ENCODE peak calls at places on chromosomes 6 and 20, in seven cellular contexts. G is K562, X is SK-N-SH, H is HCT116, M is H1, U is endothelial cell of umbilical vein, J is HepG2. B is an unnamed sample.

GRCh38 chr20:8790442-8791074 is 278.3 kb upstream of the PLCB4 start:
- DNase-seq in U (peak), X (peak), M (no peak), G (peak), J (peak), H (peak), B (peak)

GRCh38 chr6:116047173-116047933 is 13.3 kb downstream of the FRK start:
- DNase-seq in X (no peak), H (no peak), J (peak), M (no peak), U (no peak), G (no peak), B (no peak)

GRCh38 chr20:54680872-54681297 is 205.5 kb downstream of the DOK5 start:
- DNase-seq in U (peak), M (no peak), G (peak), H (peak), X (peak), J (peak), B (peak)

GRCh38 chr6:90025418-90026089 is 131.3 kb downstream of the GJA10 start:
- DNase-seq in H (peak), X (peak), U (no peak), J (no peak), G (no peak), M (no peak), B (peak)

GRCh38 chr6:112253505-112253841 is 894 bp downstream of the LAMA4 start:
- DNase-seq in G (no peak), M (no peak), X (peak), J (no peak), U (no peak), H (no peak), B (no peak)

GRCh38 chr6:85364354-85364753 is 85.5 kb upstream of the NT5E start:
- DNase-seq in U (peak), M (no peak), G (no peak), H (peak), J (no peak), X (no peak), B (no peak)

GRCh38 chr6:37920667-37921066 is 101.1 kb downstream of the ZFAND3 start:
- DNase-seq in G (no peak), U (no peak), J (peak), M (no peak), X (no peak), H (no peak), B (no peak)

GRCh38 chr6:14877758-14878157 is 368.1 kb upstream of the JARID2 start:
- DNase-seq in J (no peak), U (no peak), X (no peak), H (no peak), M (no peak), G (no peak), B (no peak)

GRCh38 chr6:101878554-101879276 is 485.2 kb downstream of the GRIK2 start:
- DNase-seq in X (no peak), G (no peak), J (no peak), U (no peak), M (no peak), H (no peak), B (no peak)

GRCh38 chr6:2790588-2790987 is 25.4 kb downstream of the WRNIP1 start:
- DNase-seq in G (no peak), U (no peak), J (no peak), M (no peak), X (no peak), H (no peak), B (no peak)

GRCh38 chr6:109456283-109456583 is 661 bp upstream of the MICAL1 start:
- DNase-seq in G (no peak), X (no peak), H (no peak), M (no peak), J (no peak), U (no peak), B (no peak)

GRCh38 chr20:49216991-49217578 is 2.1 kb upstream of the DDX27 start:
- DNase-seq in X (peak), H (peak), G (peak), J (peak), U (peak), M (peak), B (peak)

GRCh38 chr20:22403860-22404608 is 180.3 kb downstream of the FOXA2 start:
- DNase-seq in U (no peak), J (peak), G (no peak), H (no peak), M (no peak), X (no peak), B (no peak)

GRCh38 chr6:131262060-131262459 is 126.8 kb downstream of the AKAP7 start:
- DNase-seq in X (no peak), U (no peak), G (no peak), J (peak), M (no peak), H (peak), B (no peak)

GRCh38 chr6:106192824-106193223 is 106.7 kb downstream of the PRDM1 start:
- DNase-seq in H (peak), G (no peak), J (no peak), U (peak), X (peak), M (no peak), B (no peak)

GRCh38 chr20:15396900-15397299 is 1059.5 kb upstream of the FLRT3 start:
- DNase-seq in J (no peak), X (no peak), U (no peak), G (no peak), H (no peak), M (no peak), B (no peak)

GRCh38 chr20:57791946-57792328 is 82.1 kb upstream of the PMEPA1 start:
- DNase-seq in U (no peak), M (no peak), X (no peak), G (no peak), H (no peak), J (no peak), B (peak)

GRCh38 chr20:59783020-59784010 is 150.1 kb downstream of the SYCP2 start:
- DNase-seq in X (peak), M (peak), G (peak), H (peak), J (peak), U (peak), B (peak)

GRCh38 chr6:24033284-24033683 is 92.7 kb upstream of the NRSN1 start:
- DNase-seq in G (no peak), M (no peak), X (no peak), J (peak), H (no peak), U (no peak), B (no peak)
- H3K4me3 ChIP-seq in G (no peak), M (no peak), X (no peak), J (no peak), H (no peak), U (no peak), B (no peak)

DNA sequence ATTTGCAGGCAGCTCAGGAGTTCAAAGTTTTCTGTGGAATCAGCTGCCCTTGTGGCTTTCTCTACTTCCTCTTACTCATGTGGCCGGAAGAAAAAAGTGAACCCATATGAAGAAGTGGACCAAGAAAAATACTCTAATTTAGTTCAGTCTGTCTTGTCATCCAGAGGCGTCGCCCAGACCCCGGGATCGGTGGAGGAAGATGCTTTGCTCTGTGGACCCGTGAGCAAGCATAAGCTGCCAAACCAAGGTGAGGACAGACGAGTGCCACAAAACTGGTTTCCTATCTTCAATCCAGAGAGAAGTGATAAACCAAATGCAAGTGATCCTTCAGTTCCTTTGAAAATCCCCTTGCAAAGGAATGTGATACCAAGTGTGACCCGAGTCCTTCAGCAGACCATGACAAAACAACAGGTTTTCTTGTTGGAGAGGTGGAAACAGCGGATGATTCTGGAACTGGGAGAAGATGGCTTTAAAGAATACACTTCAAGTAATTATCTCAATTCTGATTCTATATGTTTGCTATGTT is 1.1 kb downstream of the MGME1 start:
- DNase-seq in G (no peak), H (no peak), M (no peak), X (no peak), J (peak), U (peak), B (no peak)
- TF ChIP-seq POLR2AphosphoS5 in G (no peak), H (no peak), M (peak), X (peak), J (peak), U (peak), B (no peak)

GRCh38 chr20:47318027-47318595 is 38.4 kb downstream of the ZMYND8 start:
- DNase-seq in X (no peak), U (no peak), H (no peak), J (peak), M (peak), G (no peak), B (no peak)

GRCh38 chr20:47316776-47317126 is 39.7 kb downstream of the ZMYND8 start:
- DNase-seq in X (no peak), G (no peak), J (no peak), M (no peak), H (no peak), U (no peak), B (no peak)

GRCh38 chr20:47317127-47317895 is 39.2 kb downstream of the ZMYND8 start:
- DNase-seq in U (peak), J (peak), M (no peak), X (no peak), H (peak), G (peak), B (no peak)

GRCh38 chr20:47314647-47315338 is 41.7 kb downstream of the ZMYND8 start:
- DNase-seq in G (no peak), J (no peak), U (no peak), H (no peak), M (no peak), X (no peak), B (no peak)

GRCh38 chr20:47315339-47315662 is 41.2 kb downstream of the ZMYND8 start:
- DNase-seq in H (no peak), G (no peak), U (peak), X (no peak), M (no peak), J (no peak), B (no peak)
- H3K9ac ChIP-seq in H (peak), G (peak), U (peak), X (peak), M (no peak), J (no peak), B (no peak)

GRCh38 chr20:53656653-53657288 is 63.1 kb upstream of the ZNF217 start:
- DNase-seq in J (no peak), G (no peak), U (no peak), M (no peak), X (no peak), H (no peak), B (no peak)

GRCh38 chr20:53654932-53655674 is 61.5 kb upstream of the ZNF217 start:
- DNase-seq in H (no peak), J (no peak), G (no peak), X (no peak), M (no peak), U (no peak), B (no peak)

GRCh38 chr20:53652859-53653520 is 59.4 kb upstream of the ZNF217 start:
- DNase-seq in J (no peak), H (no peak), G (no peak), X (no peak), M (no peak), U (no peak), B (no peak)

GRCh38 chr20:53655909-53656652 is 62.4 kb upstream of the ZNF217 start:
- DNase-seq in G (no peak), X (no peak), J (no peak), M (no peak), U (no peak), H (no peak), B (no peak)

DNA sequence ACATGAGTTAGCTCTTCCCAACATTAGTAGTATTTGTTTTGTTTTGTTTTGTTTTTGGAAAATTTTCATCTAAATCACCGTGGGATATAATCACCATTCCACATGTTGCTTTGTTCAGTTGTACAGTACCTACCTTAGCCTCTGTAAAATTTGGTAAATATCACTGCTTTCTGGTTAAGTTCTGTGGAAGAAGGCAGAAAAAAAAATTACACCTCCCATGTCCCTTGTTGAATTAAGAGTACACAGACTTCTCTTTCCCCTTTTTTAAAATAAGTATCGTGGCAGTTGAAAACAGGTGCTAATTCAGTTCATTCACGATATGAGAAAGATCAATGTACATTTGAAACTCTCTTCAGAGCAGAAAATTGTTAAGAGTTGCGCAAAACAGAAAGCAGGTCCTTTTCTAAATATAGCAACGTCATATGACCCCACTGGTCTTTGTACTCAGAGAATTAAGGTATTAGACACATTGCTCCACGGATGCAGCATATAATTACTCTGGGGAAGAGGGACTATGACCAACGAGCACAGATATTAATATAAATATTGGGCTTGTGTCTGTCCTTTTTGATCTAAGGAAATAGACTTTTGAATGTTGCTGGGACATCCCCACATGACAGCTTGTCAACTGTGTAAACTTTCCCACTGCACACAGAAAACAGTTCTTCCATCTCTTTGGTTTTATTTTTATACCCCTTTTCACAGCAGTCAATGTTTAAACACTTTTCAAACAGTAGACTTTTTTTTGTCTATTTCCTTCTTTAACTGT is 58.6 kb upstream of the ZNF217 start:
- DNase-seq in X (no peak), H (no peak), G (no peak), U (no peak), M (no peak), J (peak), B (no peak)
- H3K4me3 ChIP-seq in X (no peak), H (no peak), G (peak), U (no peak), M (no peak), J (peak), B (no peak)

GRCh38 chr6:142566628-142567396 is 265.0 kb downstream of the ADGRG6 start:
- DNase-seq in G (peak), H (peak), U (peak), M (peak), X (peak), J (peak), B (peak)

GRCh38 chr6:142562865-142563264 is 261.1 kb downstream of the ADGRG6 start:
- DNase-seq in J (no peak), X (no peak), H (no peak), G (no peak), M (no peak), U (no peak), B (no peak)

GRCh38 chr6:142567476-142567875 is 265.7 kb downstream of the ADGRG6 start:
- DNase-seq in J (peak), M (no peak), U (no peak), G (no peak), H (no peak), X (no peak), B (no peak)

GRCh38 chr6:142558785-142559184 is 257.0 kb downstream of the ADGRG6 start:
- DNase-seq in H (no peak), X (no peak), J (no peak), U (no peak), M (no peak), G (no peak), B (no peak)

GRCh38 chr6:142561511-142562265 is 259.9 kb downstream of the ADGRG6 start:
- DNase-seq in U (no peak), G (no peak), H (no peak), X (no peak), J (no peak), M (no peak), B (no peak)
- TF ChIP-seq POLR2AphosphoS5 in U (no peak), G (no peak), H (no peak), X (no peak), J (no peak), M (no peak), B (no peak)

DNA sequence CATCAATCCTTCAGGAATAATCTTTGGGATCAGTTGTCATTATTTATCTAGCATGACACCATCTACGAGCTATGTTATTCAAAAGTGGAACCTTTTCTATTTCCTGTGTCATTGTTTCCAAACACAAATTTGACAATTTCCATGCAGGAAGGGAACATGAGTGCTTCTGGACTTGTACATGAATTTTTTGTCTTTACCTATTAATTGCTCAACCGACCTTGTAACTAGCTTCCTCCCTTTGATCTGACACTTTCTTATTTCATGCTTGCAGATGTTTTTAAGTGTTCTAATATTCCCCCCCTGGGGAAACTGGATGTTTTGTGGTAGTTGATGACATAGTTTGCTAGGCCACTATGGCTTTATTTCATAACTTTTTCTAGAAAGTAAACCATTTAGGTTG is 139.4 kb downstream of the BMP2 start:
- DNase-seq in M (no peak), J (no peak), X (no peak), H (no peak), G (no peak), U (no peak), B (no peak)
- H3K9ac ChIP-seq in M (no peak), J (no peak), X (no peak), H (no peak), G (no peak), U (no peak), B (no peak)

DNA sequence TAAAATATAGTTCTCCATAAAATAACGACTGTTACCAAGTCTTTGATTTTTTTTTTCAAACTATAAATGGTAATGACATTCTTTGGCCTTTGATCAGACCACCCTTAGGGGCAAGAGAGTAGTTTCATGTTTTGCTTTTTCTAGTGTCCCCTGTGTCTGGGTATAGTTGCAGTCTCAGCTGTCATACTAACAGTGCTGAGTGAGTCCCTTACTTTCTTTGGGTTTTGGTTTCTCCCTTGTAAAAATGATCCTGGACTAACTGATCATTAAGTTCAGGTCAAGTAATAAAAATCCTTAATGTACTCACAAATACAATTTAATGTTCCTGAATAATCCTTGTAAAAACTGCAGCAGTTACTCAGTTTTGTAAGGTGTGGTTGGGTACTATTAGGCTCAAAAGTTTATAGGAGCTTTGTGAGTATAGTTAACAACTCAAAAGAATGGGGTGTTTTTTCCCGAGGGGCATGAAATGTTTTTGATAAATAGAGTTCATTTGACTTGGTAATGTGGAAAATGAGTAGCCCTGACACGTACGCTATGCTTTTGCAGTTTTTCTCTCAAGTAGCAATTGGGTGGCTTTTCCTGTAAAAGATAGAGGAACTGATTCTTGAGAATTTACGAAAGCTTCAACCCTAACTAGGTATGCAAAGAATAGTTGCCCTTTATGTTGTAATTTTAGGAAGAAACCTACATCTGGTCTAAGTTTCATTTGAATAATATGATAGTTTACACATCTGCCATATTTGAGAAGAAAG is 6.2 kb downstream of the PTPN1 start:
- DNase-seq in J (no peak), H (no peak), X (no peak), M (no peak), G (no peak), U (no peak), B (no peak)
- H3K4me3 ChIP-seq in J (no peak), H (no peak), X (no peak), M (no peak), G (no peak), U (no peak), B (peak)